ENCODE peak calls at places on chromosomes 2 and 18, in seven cellular contexts. M is HCT116, R is upper lobe of left lung, B is HepG2, Z is Panc1, F is GM12878, N is GM23338. S is an unnamed sample.

GRCh38 chr2:64120928-64121327 is 23.3 kb downstream of the PELI1 start:
- ATAC-seq in B (no peak), F (no peak), Z (no peak), R (no peak), N (no peak), M (no peak), S (no peak)

GRCh38 chr2:191115801-191116200 is 35.0 kb downstream of the STAT4 start:
- ATAC-seq in F (peak; percentile 52), Z (no peak), B (no peak), N (no peak), M (no peak), R (no peak), S (no peak)

GRCh38 chr18:58178476-58178875 is 134.4 kb downstream of the NEDD4L start:
- ATAC-seq in Z (no peak), F (no peak), R (no peak), B (no peak), M (no peak), N (no peak), S (no peak)

GRCh38 chr2:205245001-205245400 is 437.3 kb upstream of the NRP2 start:
- ATAC-seq in F (no peak), B (no peak), R (peak; percentile 68), Z (no peak), N (no peak), M (no peak), S (peak; percentile 34)

GRCh38 chr2:234247453-234248180 is 197.1 kb downstream of the SPP2 start:
- ATAC-seq in B (no peak), R (no peak), F (no peak), M (no peak), N (no peak), Z (no peak), S (no peak)

GRCh38 chr2:99101697-99102096 is 39.8 kb upstream of the C2orf15 start:
- ATAC-seq in F (no peak), Z (no peak), N (no peak), M (no peak), B (peak; percentile 92), R (peak; percentile 85), S (no peak)

GRCh38 chr2:181738074-181738473 is 57.8 kb upstream of the NEUROD1 start:
- ATAC-seq in F (peak; percentile 36), R (no peak), M (peak; percentile 76), Z (peak; percentile 62), N (peak; percentile 67), B (peak; percentile 83), S (no peak)

GRCh38 chr18:24792164-24792563 is 331.7 kb downstream of the HRH4 start:
- ATAC-seq in Z (no peak), M (no peak), R (no peak), B (no peak), F (no peak), N (peak; percentile 72), S (no peak)

GRCh38 chr2:225008935-225009334 is 33.3 kb downstream of the DOCK10 start:
- ATAC-seq in Z (no peak), R (no peak), B (peak; percentile 44), M (peak; percentile 83), N (peak; percentile 93), F (peak; percentile 70), S (no peak)

GRCh38 chr2:152646775-152647174 is 70.5 kb downstream of the PRPF40A start:
- ATAC-seq in R (peak; percentile 56), F (no peak), M (peak; percentile 24), Z (peak; percentile 77), N (peak; percentile 33), B (peak; percentile 10), S (peak; percentile 58)

GRCh38 chr2:138780451-138780880 is 276 bp upstream of the NXPH2 start:
- ATAC-seq in F (no peak), R (peak; percentile 53), N (peak; percentile 53), B (peak; percentile 66), Z (peak; percentile 81), M (no peak), S (no peak)

GRCh38 chr2:117406443-117406842 is 408.0 kb upstream of the DDX18 start:
- ATAC-seq in R (no peak), Z (no peak), N (no peak), M (no peak), B (no peak), F (no peak), S (no peak)

GRCh38 chr18:62898359-62898758 is 183.0 kb downstream of the PHLPP1 start:
- ATAC-seq in M (no peak), N (no peak), Z (no peak), B (peak; percentile 64), F (peak; percentile 85), R (no peak), S (no peak)

GRCh38 chr18:79706006-79706405 is 26.4 kb downstream of the CTDP1 start:
- ATAC-seq in F (no peak), M (no peak), N (no peak), Z (no peak), R (no peak), B (no peak), S (no peak)

GRCh38 chr2:73920577-73921545 is 5.8 kb upstream of the DGUOK start:
- ATAC-seq in F (peak; percentile 76), N (peak; percentile 97), M (peak; percentile 93), B (peak; percentile 92), R (peak; percentile 39), Z (peak; percentile 62), S (peak; percentile 57)

GRCh38 chr18:11037841-11038240 is 111.5 kb downstream of the PIEZO2 start:
- ATAC-seq in M (no peak), Z (no peak), N (no peak), B (no peak), F (no peak), R (no peak), S (no peak)

GRCh38 chr18:57747809-57748680 is 55.1 kb downstream of the ATP8B1 start:
- ATAC-seq in Z (peak; percentile 62), N (peak; percentile 71), B (peak; percentile 70), R (no peak), F (peak; percentile 48), M (peak; percentile 52), S (no peak)

GRCh38 chr2:217413193-217413592 is 553.3 kb upstream of the TNP1 start:
- ATAC-seq in Z (no peak), B (no peak), N (no peak), R (peak; percentile 84), F (no peak), M (no peak), S (peak; percentile 87)

GRCh38 chr2:192059226-192059625 is 135.5 kb downstream of the TMEFF2 start:
- ATAC-seq in R (no peak), M (no peak), N (no peak), F (no peak), Z (no peak), B (no peak), S (no peak)

GRCh38 chr2:202251494-202251893 is 13.1 kb upstream of the SUMO1 start:
- ATAC-seq in N (no peak), M (no peak), Z (no peak), R (no peak), B (no peak), F (no peak), S (no peak)

GRCh38 chr18:68667121-68667520 is 47.8 kb downstream of the TMX3 start:
- ATAC-seq in B (no peak), R (no peak), F (no peak), Z (no peak), N (no peak), M (no peak), S (no peak)

GRCh38 chr2:11074246-11074820 is 80.9 kb upstream of the SLC66A3 start:
- ATAC-seq in M (no peak), R (peak; percentile 13), Z (no peak), B (peak; percentile 14), N (no peak), F (no peak), S (no peak)

GRCh38 chr2:11750917-11751316 is 4.5 kb downstream of the LPIN1 start:
- ATAC-seq in N (no peak), M (no peak), R (no peak), Z (no peak), F (peak; percentile 3), B (no peak), S (no peak)

GRCh38 chr2:160207804-160208661 is 8.0 kb upstream of the ITGB6 start:
- ATAC-seq in R (peak; percentile 85), N (peak; percentile 20), Z (peak; percentile 90), M (peak; percentile 81), B (peak; percentile 93), F (peak; percentile 67), S (peak; percentile 84)

GRCh38 chr2:23616630-23617029 is 231.7 kb downstream of the KLHL29 start:
- ATAC-seq in R (no peak), N (no peak), B (no peak), M (no peak), Z (no peak), F (no peak), S (no peak)

GRCh38 chr18:36769611-36770314 is 59.0 kb downstream of the TPGS2 start:
- ATAC-seq in R (peak; percentile 7), Z (no peak), M (peak; percentile 86), B (peak; percentile 92), F (peak; percentile 78), N (peak; percentile 95), S (no peak)

GRCh38 chr2:68251187-68251854 is 1.0 kb downstream of the PPP3R1 start:
- ATAC-seq in M (peak; percentile 58), F (peak; percentile 70), B (peak; percentile 79), R (peak; percentile 72), Z (peak; percentile 74), N (peak; percentile 71), S (peak; percentile 50)
- TF ChIP-seq POLR2AphosphoS5 in M (no peak), F (no peak), B (peak; percentile 31), R (peak; percentile 61), Z (peak; percentile 16), N (no peak), S (peak; percentile 44)

DNA sequence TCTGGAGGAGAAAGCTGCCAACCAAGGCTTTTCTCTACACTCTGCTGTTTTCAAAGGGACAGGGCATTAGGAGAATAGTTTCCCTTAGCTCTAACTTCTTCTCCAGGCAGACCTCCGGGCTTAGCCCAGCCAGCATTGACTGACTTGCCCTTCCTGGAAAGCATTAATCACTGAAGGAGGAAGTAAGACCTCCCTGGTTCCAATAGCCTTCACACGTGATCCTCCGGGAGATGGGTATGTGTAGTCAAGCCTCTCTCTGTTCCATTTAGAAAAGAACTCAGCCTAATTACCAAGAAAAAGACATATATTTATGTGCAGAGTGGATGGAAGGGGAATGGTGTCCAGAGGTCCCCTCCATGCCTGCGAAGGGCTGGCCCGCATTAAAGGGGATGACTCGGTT is 686.2 kb downstream of the NRXN1 start:
- ATAC-seq in B (no peak), Z (no peak), R (no peak), M (no peak), F (no peak), N (peak; percentile 6), S (no peak)
- H3K4me3 ChIP-seq in B (no peak overlapping the region), Z (no peak overlapping the region), R (no peak overlapping the region), M (no peak overlapping the region), F (no peak overlapping the region), N (peak overlapping the region; percentile 86), S (no peak overlapping the region)

GRCh38 chr2:43225093-43225787 is 1.2 kb downstream of the ZFP36L2 start:
- ATAC-seq in B (no peak), R (no peak), F (no peak), M (no peak), N (no peak), Z (no peak), S (no peak)
- TF ChIP-seq POLR2AphosphoS5 in B (peak; percentile 24), R (no peak), F (no peak), M (no peak), N (no peak), Z (no peak), S (peak; percentile 52)

GRCh38 chr2:14936436-14936835 is 303.9 kb downstream of the LRATD1 start:
- ATAC-seq in F (no peak), B (no peak), Z (no peak), N (no peak), R (no peak), M (no peak), S (no peak)

GRCh38 chr2:14925471-14925870 is 293.0 kb downstream of the LRATD1 start:
- ATAC-seq in B (no peak), R (no peak), N (no peak), Z (no peak), M (no peak), F (no peak), S (no peak)

GRCh38 chr2:14927021-14927564 is 294.6 kb downstream of the LRATD1 start:
- ATAC-seq in N (no peak), R (no peak), M (no peak), Z (no peak), F (no peak), B (no peak), S (no peak)

GRCh38 chr2:14930441-14930840 is 297.9 kb downstream of the LRATD1 start:
- ATAC-seq in N (no peak), F (no peak), B (no peak), R (no peak), M (no peak), Z (no peak), S (no peak)
- H3K4me3 ChIP-seq in N (no peak overlapping the region), F (no peak overlapping the region), B (no peak overlapping the region), R (no peak overlapping the region), M (no peak overlapping the region), Z (no peak overlapping the region), S (no peak overlapping the region)